ENCODE peak calls at places on chromosomes 4 and X, in five cellular contexts. G is HepG2, V is NT2/D1, D is GM12878, O is H1. U is an unnamed sample.

GRCh38 chr4:138327334-138327733 is 85.2 kb upstream of the SLC7A11 start:
- DNase-seq in V (no peak), O (no peak), D (no peak), G (no peak), U (no peak)

GRCh38 chr4:122050836-122051235 is 99.0 kb upstream of the TRPC3 start:
- DNase-seq in V (no peak), G (no peak), D (no peak), O (no peak), U (no peak)

GRCh38 chr4:40827774-40828173 is 78.0 kb downstream of the NSUN7 start:
- DNase-seq in V (no peak), D (no peak), O (no peak), G (no peak), U (no peak)

GRCh38 chrX:87063622-87064021 is 454.0 kb upstream of the KLHL4 start:
- DNase-seq in O (no peak), G (no peak), D (no peak), V (no peak), U (no peak)

GRCh38 chr4:108213723-108214122 is 45.0 kb upstream of the LEF1 start:
- DNase-seq in G (no peak), D (no peak), V (no peak), O (no peak), U (no peak)

GRCh38 chrX:102840871-102841705 is 96.0 kb upstream of the RAB40AL start:
- DNase-seq in O (no peak), V (peak; percentile 38), D (no peak), G (no peak), U (peak; percentile 52)

GRCh38 chr4:5827108-5828004 is 65.5 kb downstream of the CRMP1 start:
- DNase-seq in D (no peak), V (no peak), O (no peak), G (no peak), U (no peak)

GRCh38 chr4:3792813-3793212 is 26.6 kb downstream of the ADRA2C start:
- DNase-seq in G (no peak), V (peak; percentile 73), D (no peak), O (peak; percentile 93), U (peak; percentile 34)

GRCh38 chrX:152641996-152642395 is 4.3 kb downstream of the GABRQ start:
- DNase-seq in D (no peak), G (no peak), O (peak; percentile 43), V (no peak), U (peak; percentile 44)

GRCh38 chr4:100106982-100107381 is 83.3 kb downstream of the DDIT4L start:
- DNase-seq in D (peak; percentile 71), V (no peak), O (no peak), G (no peak), U (no peak)

GRCh38 chr4:83646538-83646937 is 110.6 kb downstream of the GPAT3 start:
- DNase-seq in V (no peak), O (no peak), G (no peak), D (no peak), U (no peak)

GRCh38 chr4:7797330-7797729 is 142.3 kb downstream of the AFAP1 start:
- DNase-seq in O (no peak), D (no peak), G (no peak), V (no peak), U (no peak)

GRCh38 chr4:7800410-7800809 is 139.3 kb downstream of the AFAP1 start:
- DNase-seq in O (no peak), D (no peak), V (no peak), G (no peak), U (no peak)

GRCh38 chr4:7799306-7799705 is 140.4 kb downstream of the AFAP1 start:
- DNase-seq in D (no peak), V (no peak), G (no peak), O (no peak), U (no peak)

GRCh38 chr4:7799723-7800122 is 139.9 kb downstream of the AFAP1 start:
- DNase-seq in D (no peak), O (no peak), G (no peak), V (no peak), U (no peak)

GRCh38 chr4:7798215-7798995 is 141.3 kb downstream of the AFAP1 start:
- DNase-seq in O (no peak), V (no peak), D (no peak), G (no peak), U (no peak)
- TF ChIP-seq SUZ12 in O (no peak), V (no peak), D (no peak), G (no peak), U (no peak)

GRCh38 chrX:50643525-50644137 is 170.4 kb downstream of the SHROOM4 start:
- DNase-seq in O (no peak), G (no peak), D (no peak), V (no peak), U (no peak)

GRCh38 chrX:50635162-50635561 is 164.5 kb upstream of the DGKK start:
- DNase-seq in V (no peak), O (no peak), G (no peak), D (no peak), U (no peak)

GRCh38 chrX:50635811-50636365 is 165.3 kb upstream of the DGKK start:
- DNase-seq in O (no peak), D (no peak), V (no peak), G (no peak), U (no peak)

DNA sequence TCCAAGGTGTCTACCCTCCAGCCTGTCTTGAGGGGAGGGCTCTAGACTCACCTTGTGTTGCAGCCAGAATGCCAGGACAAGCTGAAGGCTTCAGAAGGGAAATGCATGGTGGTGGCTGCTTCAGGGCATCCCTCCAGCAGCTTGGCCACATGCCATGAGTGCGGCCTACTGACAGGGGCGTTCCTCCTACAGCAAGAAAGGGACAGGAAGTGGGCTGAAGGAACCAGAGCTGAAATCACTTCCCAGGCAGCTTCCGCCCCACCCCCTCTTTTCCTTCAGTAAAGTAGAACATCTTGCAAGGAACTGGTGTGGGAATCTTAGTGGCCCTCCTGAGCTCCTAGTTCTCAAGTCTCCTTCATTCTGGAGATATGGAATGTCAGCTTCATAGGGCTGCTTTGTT is 167.5 kb upstream of the DGKK start:
- DNase-seq in V (no peak), O (no peak), D (no peak), G (no peak), U (no peak)
- TF ChIP-seq SUZ12 in V (no peak), O (no peak), D (no peak), G (no peak), U (no peak)

DNA sequence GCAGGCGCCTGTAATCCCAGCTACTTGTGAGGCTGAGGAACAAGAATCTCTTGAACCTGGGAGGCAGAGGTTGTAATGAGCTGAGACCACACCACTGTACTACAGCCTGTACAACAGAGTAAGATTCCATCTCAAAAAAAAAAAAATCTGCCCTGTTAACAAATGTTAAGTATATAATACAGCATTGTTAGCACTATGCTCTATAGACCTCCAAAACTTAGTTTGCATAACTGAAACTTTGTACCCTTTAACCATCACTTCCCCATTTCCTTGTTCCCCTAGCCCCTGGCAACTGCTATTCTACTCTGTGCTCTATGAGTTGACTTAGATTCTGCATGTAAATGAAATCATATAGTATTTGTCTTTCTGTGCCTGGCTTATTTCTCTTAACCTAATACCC is 76.7 kb downstream of the TAB3 start:
- DNase-seq in G (peak; percentile 35), D (no peak), V (no peak), O (no peak), U (no peak)
- TF ChIP-seq SUZ12 in G (no peak), D (no peak), V (no peak), O (no peak), U (no peak)

GRCh38 chr4:88725143-88725542 is 27.5 kb upstream of the NAP1L5 start:
- DNase-seq in V (no peak), G (no peak), D (no peak), O (no peak), U (no peak)
- TF ChIP-seq SUZ12 in V (no peak), G (no peak), D (no peak), O (no peak), U (no peak)

DNA sequence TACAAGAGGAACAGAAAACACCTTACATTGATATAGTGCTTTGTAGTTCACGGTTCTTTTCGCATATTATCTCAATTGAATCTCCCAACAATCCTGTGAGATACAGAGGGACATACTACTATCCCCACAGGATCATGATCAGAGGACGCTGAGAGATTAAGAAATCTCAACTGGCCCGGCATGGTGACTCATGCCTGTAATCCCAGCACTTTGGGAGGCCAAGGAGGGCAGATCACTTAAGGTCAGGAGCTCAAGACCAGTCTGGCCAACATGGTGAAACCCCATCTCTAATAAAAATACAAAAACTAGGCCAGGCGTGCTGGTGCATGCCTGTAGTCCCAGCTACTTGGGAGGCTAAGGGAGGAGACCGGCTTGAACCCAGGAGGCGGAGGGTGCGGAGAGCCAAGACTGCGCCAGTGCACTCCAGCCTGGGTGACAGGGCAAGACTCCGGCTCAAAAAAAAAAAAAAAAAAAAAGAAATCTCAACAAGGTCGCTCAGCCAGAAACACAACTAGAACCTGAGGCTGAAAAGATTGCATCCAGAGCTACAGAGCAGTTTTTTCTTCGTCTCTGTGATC is 7.4 kb downstream of the APOO start:
- DNase-seq in G (no peak), V (no peak), O (no peak), D (no peak), U (no peak)
- TF ChIP-seq SUZ12 in G (no peak), V (no peak), O (no peak), D (no peak), U (no peak)

GRCh38 chrX:96410927-96411326 is 273.7 kb upstream of the DIAPH2 start:
- DNase-seq in O (no peak), V (no peak), D (no peak), G (no peak), U (no peak)

GRCh38 chrX:96407981-96408380 is 276.7 kb upstream of the DIAPH2 start:
- DNase-seq in V (no peak), G (no peak), O (no peak), D (no peak), U (no peak)

GRCh38 chrX:96407501-96407900 is 277.1 kb upstream of the DIAPH2 start:
- DNase-seq in G (peak; percentile 19), V (no peak), D (no peak), O (no peak), U (no peak)

GRCh38 chrX:96405842-96406241 is 278.8 kb upstream of the DIAPH2 start:
- DNase-seq in D (no peak), V (peak; percentile 39), G (no peak), O (no peak), U (no peak)

DNA sequence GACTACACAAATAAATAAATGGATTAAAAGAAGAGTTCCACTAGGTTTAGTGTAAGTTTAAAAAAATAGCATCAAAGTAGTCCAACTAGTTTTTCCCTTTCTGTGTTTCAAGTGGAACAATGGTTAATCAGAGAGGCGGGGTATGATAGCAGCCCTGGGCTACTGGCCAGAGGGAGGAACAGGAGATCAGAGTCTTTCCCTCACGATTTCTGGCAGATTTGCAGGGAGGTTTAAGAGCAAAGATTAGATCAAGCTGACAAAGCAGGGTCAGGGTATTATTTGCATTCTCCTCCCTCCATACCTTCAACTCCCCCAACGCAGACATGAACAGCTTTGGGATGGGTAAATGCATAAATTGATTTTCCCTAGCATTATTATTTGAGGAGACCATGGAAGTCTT is 277.6 kb upstream of the DIAPH2 start:
- DNase-seq in O (no peak), D (no peak), V (no peak), G (peak; percentile 45), U (no peak)
- TF ChIP-seq SUZ12 in O (no peak), D (no peak), V (no peak), G (no peak), U (no peak)

GRCh38 chr4:73589261-73589847 is 30.9 kb downstream of the RASSF6 start:
- DNase-seq in O (no peak), G (no peak), V (no peak), D (peak; percentile 59), U (peak; percentile 16)
- TF ChIP-seq SUZ12 in O (no peak), G (no peak), V (no peak), D (no peak), U (no peak)

GRCh38 chrX:129650821-129651510 is 3.8 kb downstream of the APLN start:
- DNase-seq in V (no peak), O (no peak), G (no peak), D (no peak), U (no peak)
- TF ChIP-seq SUZ12 in V (no peak), O (no peak), G (no peak), D (no peak), U (no peak)

U was measured in HEK293T.